ENCODE peak calls at places on chromosome 4, in four cellular contexts. X is K562, V is GM12878, B is HL-60. M is an unnamed sample.

GRCh38 chr4:51895816-51896408 is 53.0 kb downstream of the DCUN1D4 start:
- DNase-seq in X (peak; percentile 80), V (peak; percentile 34), B (peak; percentile 64), M (peak; percentile 27)

GRCh38 chr4:148962539-148963290 is 520.5 kb upstream of the NR3C2 start:
- DNase-seq in X (no peak), V (no peak), B (no peak), M (no peak)

GRCh38 chr4:38565271-38566199 is 98.5 kb upstream of the KLF3 start:
- DNase-seq in X (no peak), V (no peak), B (no peak), M (no peak)

GRCh38 chr4:175339100-175339707 is 421.0 kb downstream of the ADAM29 start:
- DNase-seq in X (no peak), V (no peak), B (no peak), M (no peak)

GRCh38 chr4:168480991-168481588 is 798 bp upstream of the DDX60L start:
- DNase-seq in X (peak; percentile 12), V (peak; percentile 16), B (peak; percentile 52), M (peak; percentile 8)

GRCh38 chr4:111128327-111128726 is 505.4 kb upstream of the PITX2 start:
- DNase-seq in X (no peak), V (no peak), B (no peak), M (no peak)

GRCh38 chr4:164783966-164784365 is 30.0 kb downstream of the SMIM31 start:
- DNase-seq in X (no peak), V (no peak), B (no peak), M (no peak)

GRCh38 chr4:130955520-130955919 is 1859.6 kb downstream of the C4orf33 start:
- DNase-seq in X (no peak), V (no peak), B (no peak), M (no peak)

GRCh38 chr4:81166431-81166830 is 48.6 kb downstream of the PRKG2 start:
- DNase-seq in X (no peak), V (no peak), B (no peak), M (no peak)

GRCh38 chr4:185265942-185266341 is 56.5 kb downstream of the SNX25 start:
- DNase-seq in X (no peak), V (peak; percentile 35), B (no peak), M (no peak)

GRCh38 chr4:113383111-113383785 is 333.8 kb downstream of the ANK2 start:
- DNase-seq in X (no peak), V (no peak), B (no peak), M (no peak)

GRCh38 chr4:65918217-65918616 is 247.9 kb upstream of the EPHA5 start:
- DNase-seq in X (no peak), V (no peak), B (no peak), M (no peak)

GRCh38 chr4:110211007-110211769 is 12.8 kb upstream of the ELOVL6 start:
- DNase-seq in X (peak; percentile 30), V (no peak), B (no peak), M (no peak)

GRCh38 chr4:141905751-141906150 is 269.4 kb downstream of the IL15 start:
- DNase-seq in X (no peak), V (no peak), B (no peak), M (no peak)

DNA sequence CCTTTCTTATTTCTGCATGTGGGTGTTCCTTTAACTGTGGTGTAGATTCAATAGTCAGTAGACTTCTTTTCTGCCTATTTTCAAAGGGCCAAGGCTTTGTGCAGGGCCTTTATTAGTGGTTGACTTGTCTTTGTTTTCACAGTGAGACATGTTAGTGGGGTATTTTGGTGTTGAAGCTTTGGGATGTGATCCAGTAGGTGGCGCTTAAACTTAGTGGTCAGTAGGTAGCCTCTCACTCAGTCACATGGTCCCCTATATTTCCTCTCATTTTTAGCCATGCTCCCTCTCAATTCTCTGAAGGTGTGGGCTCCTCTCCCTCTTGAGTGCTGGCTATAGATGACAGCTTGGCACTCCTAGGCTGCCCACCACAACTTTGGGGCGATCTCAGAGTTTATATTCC is 23.4 kb upstream of the SLC10A7 start:
- DNase-seq in X (peak; percentile 36), V (no peak), B (no peak), M (no peak)
- TF ChIP-seq SPI1 in X (no peak), V (no peak), B (no peak), M (no peak)

DNA sequence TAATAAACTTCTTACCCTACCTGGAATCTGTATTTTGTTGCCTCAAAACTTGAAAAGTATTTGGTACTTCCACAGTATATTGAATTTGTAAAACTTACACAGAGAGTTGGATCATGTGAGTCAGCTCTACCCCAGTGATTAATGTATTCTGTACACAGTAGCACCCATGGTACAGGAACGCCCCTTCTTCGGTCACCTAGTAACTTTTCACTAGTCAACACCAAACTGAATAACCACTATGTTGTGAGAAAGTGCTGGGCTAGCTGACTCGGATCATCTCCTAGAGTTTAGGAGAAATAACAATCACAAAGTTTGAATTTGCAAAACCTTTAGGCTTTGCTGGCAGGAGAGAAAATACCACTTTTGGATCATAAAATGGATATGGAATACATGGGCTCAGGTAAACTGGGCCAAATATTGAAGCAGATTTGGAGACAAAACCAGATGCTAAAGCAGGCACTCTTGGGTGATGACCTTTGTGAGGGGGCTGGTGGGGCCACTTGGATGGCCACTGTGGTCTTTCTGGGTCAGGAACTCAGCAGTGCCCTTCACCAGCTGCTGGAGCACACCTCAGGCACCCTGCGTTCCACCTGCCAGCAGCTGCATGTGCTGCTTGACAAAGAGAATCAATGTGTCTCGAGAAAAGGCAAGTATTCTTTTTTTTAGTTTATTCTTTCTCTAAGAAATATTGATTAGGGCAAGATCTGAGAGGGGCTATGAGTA is at the start of gene DTHD1:
- DNase-seq in X (no peak), V (no peak), B (no peak), M (no peak)
- TF ChIP-seq SPI1 in X (no peak), V (no peak), B (no peak), M (no peak)

DNA sequence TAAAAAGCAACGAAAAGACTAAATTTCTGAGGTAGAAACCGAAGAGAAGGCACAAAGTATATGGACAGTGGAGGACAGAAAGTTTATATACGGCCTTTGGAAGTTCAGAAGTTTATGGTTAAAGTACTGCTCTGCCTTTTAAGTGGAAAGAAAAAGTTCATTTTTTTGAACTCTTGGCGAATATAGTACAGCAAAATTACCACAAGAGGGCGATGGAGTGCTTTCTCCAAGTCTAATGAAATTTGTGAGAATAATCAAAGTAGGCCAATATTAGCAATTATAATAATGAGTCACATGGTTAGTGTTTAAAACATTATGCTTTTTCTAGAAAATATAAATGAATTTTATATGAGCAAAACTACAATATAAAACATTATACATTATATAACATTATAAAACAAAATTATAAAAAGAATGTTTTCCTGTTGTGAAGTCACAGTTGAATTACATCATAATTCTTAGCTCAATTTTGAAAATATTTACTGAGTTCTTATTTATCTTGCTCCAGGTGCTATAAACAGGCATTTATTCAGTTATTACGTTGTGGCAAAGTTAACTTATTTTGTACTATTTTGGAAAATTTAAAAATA is 136.2 kb upstream of the BMPR1B start:
- DNase-seq in X (peak; percentile 44), V (no peak), B (peak; percentile 10), M (peak; percentile 22)
- TF ChIP-seq SPI1 in X (no peak), V (no peak), B (no peak), M (no peak)

GRCh38 chr4:152100378-152101201 is 339.8 kb upstream of the GATB start:
- DNase-seq in X (no peak), V (no peak), B (no peak), M (peak; percentile 29)
- TF ChIP-seq SPI1 in X (no peak), V (peak; percentile 41), B (no peak), M (peak; percentile 63)